ENCODE peak calls at places on chromosomes 7 and 10, in ten cellular contexts. One of them, this sample, is unnamed.

GRCh38 chr10:99534939-99535763 is 2.4 kb downstream of the NKX2-3 start:
- DNase-seq in M059J: no peak
- DNase-seq in renal cortical epithelial cell: no peak
- DNase-seq in spleen: no peak
- DNase-seq in activated CD4-positive, alpha-beta T cell treated with anti-CD3 and anti-CD28 coated beads for 48 hours: peak
- DNase-seq in left kidney: peak
- DNase-seq in KBM-7: no peak
- DNase-seq in ureter: no peak
- DNase-seq in fibroblast of lung: no peak
- DNase-seq in activated naive CD8-positive, alpha-beta T cell treated with anti-CD3 and anti-CD28 coated beads, Interleukin-2, amount 10 ng/mL, durations not matched to agents 7 days and 5 days: no peak
- DNase-seq in this sample: no peak

GRCh38 chr10:23702977-23703414 is 264.1 kb downstream of the OTUD1 start:
- DNase-seq in activated CD4-positive, alpha-beta T cell treated with anti-CD3 and anti-CD28 coated beads for 48 hours: peak
- DNase-seq in KBM-7: peak
- DNase-seq in fibroblast of lung: peak
- DNase-seq in ureter: peak
- DNase-seq in M059J: peak
- DNase-seq in left kidney: peak
- DNase-seq in renal cortical epithelial cell: peak
- DNase-seq in activated naive CD8-positive, alpha-beta T cell treated with anti-CD3 and anti-CD28 coated beads, Interleukin-2, amount 10 ng/mL, durations not matched to agents 7 days and 5 days: peak
- DNase-seq in spleen: no peak
- DNase-seq in this sample: no peak

GRCh38 chr7:24756989-24757798 is at the start of gene GSDME:
- DNase-seq in activated CD4-positive, alpha-beta T cell treated with anti-CD3 and anti-CD28 coated beads for 48 hours: peak
- DNase-seq in M059J: peak
- DNase-seq in left kidney: peak
- DNase-seq in spleen: peak
- DNase-seq in fibroblast of lung: peak
- DNase-seq in KBM-7: no peak
- DNase-seq in ureter: peak
- DNase-seq in activated naive CD8-positive, alpha-beta T cell treated with anti-CD3 and anti-CD28 coated beads, Interleukin-2, amount 10 ng/mL, durations not matched to agents 7 days and 5 days: peak
- DNase-seq in renal cortical epithelial cell: peak
- DNase-seq in this sample: no peak

GRCh38 chr10:116278832-116279231 is 5.8 kb upstream of the GFRA1 start:
- DNase-seq in activated naive CD8-positive, alpha-beta T cell treated with anti-CD3 and anti-CD28 coated beads, Interleukin-2, amount 10 ng/mL, durations not matched to agents 7 days and 5 days: no peak
- DNase-seq in left kidney: no peak
- DNase-seq in M059J: peak
- DNase-seq in renal cortical epithelial cell: no peak
- DNase-seq in ureter: no peak
- DNase-seq in activated CD4-positive, alpha-beta T cell treated with anti-CD3 and anti-CD28 coated beads for 48 hours: no peak
- DNase-seq in KBM-7: no peak
- DNase-seq in spleen: no peak
- DNase-seq in fibroblast of lung: no peak
- DNase-seq in this sample: no peak

GRCh38 chr7:47710201-47710935 is 128.5 kb upstream of the TNS3 start:
- DNase-seq in fibroblast of lung: peak
- DNase-seq in ureter: no peak
- DNase-seq in KBM-7: no peak
- DNase-seq in left kidney: no peak
- DNase-seq in activated CD4-positive, alpha-beta T cell treated with anti-CD3 and anti-CD28 coated beads for 48 hours: no peak
- DNase-seq in M059J: no peak
- DNase-seq in renal cortical epithelial cell: no peak
- DNase-seq in activated naive CD8-positive, alpha-beta T cell treated with anti-CD3 and anti-CD28 coated beads, Interleukin-2, amount 10 ng/mL, durations not matched to agents 7 days and 5 days: no peak
- DNase-seq in spleen: no peak
- DNase-seq in this sample: no peak

GRCh38 chr10:131928248-131929095 is 27.7 kb downstream of the PPP2R2D start:
- DNase-seq in activated naive CD8-positive, alpha-beta T cell treated with anti-CD3 and anti-CD28 coated beads, Interleukin-2, amount 10 ng/mL, durations not matched to agents 7 days and 5 days: peak
- DNase-seq in spleen: peak
- DNase-seq in renal cortical epithelial cell: no peak
- DNase-seq in ureter: no peak
- DNase-seq in M059J: peak
- DNase-seq in activated CD4-positive, alpha-beta T cell treated with anti-CD3 and anti-CD28 coated beads for 48 hours: peak
- DNase-seq in left kidney: no peak
- DNase-seq in KBM-7: no peak
- DNase-seq in fibroblast of lung: no peak
- DNase-seq in this sample: no peak

GRCh38 chr7:87148332-87148955 is 3.8 kb upstream of the DMTF1 start:
- DNase-seq in left kidney: peak
- DNase-seq in KBM-7: peak
- DNase-seq in activated naive CD8-positive, alpha-beta T cell treated with anti-CD3 and anti-CD28 coated beads, Interleukin-2, amount 10 ng/mL, durations not matched to agents 7 days and 5 days: no peak
- DNase-seq in activated CD4-positive, alpha-beta T cell treated with anti-CD3 and anti-CD28 coated beads for 48 hours: no peak
- DNase-seq in spleen: no peak
- DNase-seq in renal cortical epithelial cell: peak
- DNase-seq in fibroblast of lung: peak
- DNase-seq in ureter: no peak
- DNase-seq in M059J: peak
- DNase-seq in this sample: no peak

GRCh38 chr7:24401628-24402593 is 117.9 kb downstream of the NPY start:
- DNase-seq in fibroblast of lung: peak
- DNase-seq in spleen: no peak
- DNase-seq in left kidney: peak
- DNase-seq in activated CD4-positive, alpha-beta T cell treated with anti-CD3 and anti-CD28 coated beads for 48 hours: no peak
- DNase-seq in M059J: peak
- DNase-seq in ureter: no peak
- DNase-seq in renal cortical epithelial cell: peak
- DNase-seq in activated naive CD8-positive, alpha-beta T cell treated with anti-CD3 and anti-CD28 coated beads, Interleukin-2, amount 10 ng/mL, durations not matched to agents 7 days and 5 days: no peak
- DNase-seq in KBM-7: peak
- DNase-seq in this sample: no peak

GRCh38 chr10:17779761-17780160 is 27.8 kb downstream of the TMEM236 start:
- DNase-seq in activated CD4-positive, alpha-beta T cell treated with anti-CD3 and anti-CD28 coated beads for 48 hours: no peak
- DNase-seq in renal cortical epithelial cell: no peak
- DNase-seq in ureter: no peak
- DNase-seq in left kidney: no peak
- DNase-seq in M059J: no peak
- DNase-seq in KBM-7: no peak
- DNase-seq in fibroblast of lung: no peak
- DNase-seq in activated naive CD8-positive, alpha-beta T cell treated with anti-CD3 and anti-CD28 coated beads, Interleukin-2, amount 10 ng/mL, durations not matched to agents 7 days and 5 days: no peak
- DNase-seq in spleen: no peak
- DNase-seq in this sample: no peak

GRCh38 chr7:150448789-150449147 is 1.7 kb upstream of the GIMAP8 start:
- DNase-seq in ureter: peak
- DNase-seq in M059J: peak
- DNase-seq in activated CD4-positive, alpha-beta T cell treated with anti-CD3 and anti-CD28 coated beads for 48 hours: peak
- DNase-seq in activated naive CD8-positive, alpha-beta T cell treated with anti-CD3 and anti-CD28 coated beads, Interleukin-2, amount 10 ng/mL, durations not matched to agents 7 days and 5 days: peak
- DNase-seq in renal cortical epithelial cell: peak
- DNase-seq in KBM-7: peak
- DNase-seq in spleen: peak
- DNase-seq in fibroblast of lung: peak
- DNase-seq in left kidney: peak
- DNase-seq in this sample: no peak

GRCh38 chr7:23470290-23471089 is at the start of gene IGF2BP3:
- DNase-seq in activated naive CD8-positive, alpha-beta T cell treated with anti-CD3 and anti-CD28 coated beads, Interleukin-2, amount 10 ng/mL, durations not matched to agents 7 days and 5 days: peak
- DNase-seq in left kidney: peak
- DNase-seq in spleen: peak
- DNase-seq in activated CD4-positive, alpha-beta T cell treated with anti-CD3 and anti-CD28 coated beads for 48 hours: peak
- DNase-seq in renal cortical epithelial cell: peak
- DNase-seq in M059J: peak
- DNase-seq in ureter: no peak
- DNase-seq in fibroblast of lung: peak
- DNase-seq in KBM-7: peak
- DNase-seq in this sample: no peak

GRCh38 chr7:104664648-104665047 is 336.2 kb downstream of the LHFPL3 start:
- DNase-seq in renal cortical epithelial cell: no peak
- DNase-seq in ureter: no peak
- DNase-seq in spleen: no peak
- DNase-seq in activated naive CD8-positive, alpha-beta T cell treated with anti-CD3 and anti-CD28 coated beads, Interleukin-2, amount 10 ng/mL, durations not matched to agents 7 days and 5 days: no peak
- DNase-seq in M059J: no peak
- DNase-seq in fibroblast of lung: no peak
- DNase-seq in left kidney: no peak
- DNase-seq in KBM-7: no peak
- DNase-seq in activated CD4-positive, alpha-beta T cell treated with anti-CD3 and anti-CD28 coated beads for 48 hours: no peak
- DNase-seq in this sample: no peak

GRCh38 chr7:70040971-70041766 is 442.9 kb downstream of the AUTS2 start:
- DNase-seq in activated CD4-positive, alpha-beta T cell treated with anti-CD3 and anti-CD28 coated beads for 48 hours: no peak
- DNase-seq in ureter: no peak
- DNase-seq in activated naive CD8-positive, alpha-beta T cell treated with anti-CD3 and anti-CD28 coated beads, Interleukin-2, amount 10 ng/mL, durations not matched to agents 7 days and 5 days: no peak
- DNase-seq in renal cortical epithelial cell: peak
- DNase-seq in left kidney: peak
- DNase-seq in fibroblast of lung: peak
- DNase-seq in KBM-7: no peak
- DNase-seq in M059J: peak
- DNase-seq in spleen: no peak
- DNase-seq in this sample: no peak

GRCh38 chr10:119413738-119414611 is 128.5 kb downstream of the RGS10 start:
- DNase-seq in KBM-7: no peak
- DNase-seq in M059J: no peak
- DNase-seq in activated CD4-positive, alpha-beta T cell treated with anti-CD3 and anti-CD28 coated beads for 48 hours: no peak
- DNase-seq in fibroblast of lung: peak
- DNase-seq in left kidney: peak
- DNase-seq in renal cortical epithelial cell: no peak
- DNase-seq in activated naive CD8-positive, alpha-beta T cell treated with anti-CD3 and anti-CD28 coated beads, Interleukin-2, amount 10 ng/mL, durations not matched to agents 7 days and 5 days: no peak
- DNase-seq in ureter: no peak
- DNase-seq in spleen: no peak
- DNase-seq in this sample: no peak

GRCh38 chr10:131041361-131041916 is 270.1 kb downstream of the TCERG1L start:
- DNase-seq in M059J: no peak
- DNase-seq in KBM-7: no peak
- DNase-seq in renal cortical epithelial cell: no peak
- DNase-seq in activated naive CD8-positive, alpha-beta T cell treated with anti-CD3 and anti-CD28 coated beads, Interleukin-2, amount 10 ng/mL, durations not matched to agents 7 days and 5 days: no peak
- DNase-seq in left kidney: no peak
- DNase-seq in spleen: peak
- DNase-seq in ureter: no peak
- DNase-seq in fibroblast of lung: no peak
- DNase-seq in activated CD4-positive, alpha-beta T cell treated with anti-CD3 and anti-CD28 coated beads for 48 hours: no peak
- DNase-seq in this sample: no peak

GRCh38 chr10:122878799-122879338 is 512 bp downstream of the FAM24B start:
- DNase-seq in activated naive CD8-positive, alpha-beta T cell treated with anti-CD3 and anti-CD28 coated beads, Interleukin-2, amount 10 ng/mL, durations not matched to agents 7 days and 5 days: no peak
- DNase-seq in ureter: no peak
- DNase-seq in left kidney: no peak
- DNase-seq in spleen: peak
- DNase-seq in renal cortical epithelial cell: peak
- DNase-seq in activated CD4-positive, alpha-beta T cell treated with anti-CD3 and anti-CD28 coated beads for 48 hours: no peak
- DNase-seq in KBM-7: no peak
- DNase-seq in M059J: no peak
- DNase-seq in fibroblast of lung: no peak
- DNase-seq in this sample: no peak

GRCh38 chr7:45402480-45403218 is 171.5 kb upstream of the ADCY1 start:
- DNase-seq in activated CD4-positive, alpha-beta T cell treated with anti-CD3 and anti-CD28 coated beads for 48 hours: no peak
- DNase-seq in M059J: peak
- DNase-seq in fibroblast of lung: peak
- DNase-seq in left kidney: no peak
- DNase-seq in KBM-7: peak
- DNase-seq in spleen: no peak
- DNase-seq in activated naive CD8-positive, alpha-beta T cell treated with anti-CD3 and anti-CD28 coated beads, Interleukin-2, amount 10 ng/mL, durations not matched to agents 7 days and 5 days: no peak
- DNase-seq in ureter: no peak
- DNase-seq in renal cortical epithelial cell: peak
- DNase-seq in this sample: no peak

GRCh38 chr10:129960493-129961273 is 3.4 kb downstream of the EBF3 start:
- DNase-seq in spleen: no peak
- DNase-seq in fibroblast of lung: no peak
- DNase-seq in ureter: no peak
- DNase-seq in activated naive CD8-positive, alpha-beta T cell treated with anti-CD3 and anti-CD28 coated beads, Interleukin-2, amount 10 ng/mL, durations not matched to agents 7 days and 5 days: no peak
- DNase-seq in left kidney: no peak
- DNase-seq in renal cortical epithelial cell: no peak
- DNase-seq in KBM-7: no peak
- DNase-seq in activated CD4-positive, alpha-beta T cell treated with anti-CD3 and anti-CD28 coated beads for 48 hours: no peak
- DNase-seq in M059J: no peak
- DNase-seq in this sample: no peak

GRCh38 chr10:28684157-28684985 is 7.0 kb downstream of the BAMBI start:
- DNase-seq in activated CD4-positive, alpha-beta T cell treated with anti-CD3 and anti-CD28 coated beads for 48 hours: no peak
- DNase-seq in renal cortical epithelial cell: no peak
- DNase-seq in left kidney: no peak
- DNase-seq in M059J: no peak
- DNase-seq in ureter: no peak
- DNase-seq in KBM-7: no peak
- DNase-seq in activated naive CD8-positive, alpha-beta T cell treated with anti-CD3 and anti-CD28 coated beads, Interleukin-2, amount 10 ng/mL, durations not matched to agents 7 days and 5 days: no peak
- DNase-seq in fibroblast of lung: no peak
- DNase-seq in spleen: no peak
- DNase-seq in this sample: no peak

GRCh38 chr10:77643795-77644468 is 6.3 kb upstream of the KCNMA1 start:
- DNase-seq in renal cortical epithelial cell: peak
- DNase-seq in activated naive CD8-positive, alpha-beta T cell treated with anti-CD3 and anti-CD28 coated beads, Interleukin-2, amount 10 ng/mL, durations not matched to agents 7 days and 5 days: no peak
- DNase-seq in left kidney: peak
- DNase-seq in ureter: no peak
- DNase-seq in spleen: no peak
- DNase-seq in M059J: peak
- DNase-seq in activated CD4-positive, alpha-beta T cell treated with anti-CD3 and anti-CD28 coated beads for 48 hours: peak
- DNase-seq in KBM-7: peak
- DNase-seq in fibroblast of lung: peak
- DNase-seq in this sample: no peak

GRCh38 chr10:73480158-73480557 is 15.7 kb downstream of the PPP3CB start:
- DNase-seq in spleen: no peak
- DNase-seq in fibroblast of lung: peak
- DNase-seq in M059J: peak
- DNase-seq in activated naive CD8-positive, alpha-beta T cell treated with anti-CD3 and anti-CD28 coated beads, Interleukin-2, amount 10 ng/mL, durations not matched to agents 7 days and 5 days: no peak
- DNase-seq in left kidney: no peak
- DNase-seq in KBM-7: no peak
- DNase-seq in renal cortical epithelial cell: peak
- DNase-seq in activated CD4-positive, alpha-beta T cell treated with anti-CD3 and anti-CD28 coated beads for 48 hours: no peak
- DNase-seq in ureter: no peak
- DNase-seq in this sample: no peak

GRCh38 chr7:7190142-7190541 is 7.8 kb downstream of the C1GALT1 start:
- DNase-seq in spleen: no peak
- DNase-seq in left kidney: peak
- DNase-seq in fibroblast of lung: peak
- DNase-seq in activated naive CD8-positive, alpha-beta T cell treated with anti-CD3 and anti-CD28 coated beads, Interleukin-2, amount 10 ng/mL, durations not matched to agents 7 days and 5 days: no peak
- DNase-seq in renal cortical epithelial cell: no peak
- DNase-seq in ureter: no peak
- DNase-seq in KBM-7: no peak
- DNase-seq in M059J: peak
- DNase-seq in activated CD4-positive, alpha-beta T cell treated with anti-CD3 and anti-CD28 coated beads for 48 hours: no peak
- DNase-seq in this sample: no peak

GRCh38 chr7:64266341-64266919 is 38.2 kb downstream of the ZNF679 start:
- DNase-seq in activated naive CD8-positive, alpha-beta T cell treated with anti-CD3 and anti-CD28 coated beads, Interleukin-2, amount 10 ng/mL, durations not matched to agents 7 days and 5 days: no peak
- DNase-seq in spleen: no peak
- DNase-seq in renal cortical epithelial cell: no peak
- DNase-seq in KBM-7: no peak
- DNase-seq in fibroblast of lung: no peak
- DNase-seq in activated CD4-positive, alpha-beta T cell treated with anti-CD3 and anti-CD28 coated beads for 48 hours: no peak
- DNase-seq in M059J: no peak
- DNase-seq in ureter: no peak
- DNase-seq in left kidney: no peak
- DNase-seq in this sample: no peak

GRCh38 chr10:97708976-97709745 is 4.4 kb upstream of the MARVELD1 start:
- DNase-seq in KBM-7: peak
- DNase-seq in activated naive CD8-positive, alpha-beta T cell treated with anti-CD3 and anti-CD28 coated beads, Interleukin-2, amount 10 ng/mL, durations not matched to agents 7 days and 5 days: peak
- DNase-seq in spleen: peak
- DNase-seq in ureter: peak
- DNase-seq in left kidney: peak
- DNase-seq in fibroblast of lung: peak
- DNase-seq in renal cortical epithelial cell: peak
- DNase-seq in M059J: peak
- DNase-seq in activated CD4-positive, alpha-beta T cell treated with anti-CD3 and anti-CD28 coated beads for 48 hours: peak
- DNase-seq in this sample: peak